ENCODE peak calls at places on chromosomes 3 and 15, in eight cellular contexts. One of them, this sample, is unnamed.

GRCh38 chr3:10697918-10698317 is 118.1 kb upstream of the SLC6A11 start:
- ATAC-seq in A549: no peak
- ATAC-seq in heart left ventricle: no peak
- ATAC-seq in HepG2: no peak
- ATAC-seq in IMR-90: no peak
- ATAC-seq in right lobe of liver: no peak
- ATAC-seq in body of pancreas: no peak
- ATAC-seq in HCT116: peak; percentile 53
- ATAC-seq in this sample: no peak

GRCh38 chr15:39432007-39432406 is 148.9 kb upstream of the THBS1 start:
- ATAC-seq in body of pancreas: no peak
- ATAC-seq in HepG2: no peak
- ATAC-seq in right lobe of liver: no peak
- ATAC-seq in IMR-90: no peak
- ATAC-seq in heart left ventricle: no peak
- ATAC-seq in A549: no peak
- ATAC-seq in HCT116: no peak
- ATAC-seq in this sample: no peak

GRCh38 chr15:68817304-68818087 is 3.2 kb downstream of the ANP32A start:
- ATAC-seq in A549: peak; percentile 15
- ATAC-seq in heart left ventricle: peak; percentile 17
- ATAC-seq in HepG2: peak; percentile 19
- ATAC-seq in IMR-90: peak; percentile 7
- ATAC-seq in body of pancreas: peak; percentile 46
- ATAC-seq in HCT116: peak; percentile 31
- ATAC-seq in right lobe of liver: peak; percentile 29
- ATAC-seq in this sample: peak; percentile 19

GRCh38 chr3:10957976-10958749 is 34.4 kb upstream of the SLC6A1 start:
- ATAC-seq in HCT116: peak; percentile 25
- ATAC-seq in IMR-90: no peak
- ATAC-seq in A549: no peak
- ATAC-seq in body of pancreas: no peak
- ATAC-seq in HepG2: no peak
- ATAC-seq in right lobe of liver: no peak
- ATAC-seq in heart left ventricle: peak; percentile 6
- ATAC-seq in this sample: no peak

GRCh38 chr3:71397046-71397445 is 186.5 kb downstream of the FOXP1 start:
- ATAC-seq in A549: no peak
- ATAC-seq in heart left ventricle: no peak
- ATAC-seq in HCT116: no peak
- ATAC-seq in IMR-90: peak; percentile 40
- ATAC-seq in body of pancreas: peak; percentile 66
- ATAC-seq in HepG2: peak; percentile 31
- ATAC-seq in right lobe of liver: peak; percentile 49
- ATAC-seq in this sample: no peak

GRCh38 chr3:113254171-113254947 is 43.0 kb downstream of the BOC start:
- ATAC-seq in HCT116: no peak
- ATAC-seq in body of pancreas: no peak
- ATAC-seq in heart left ventricle: peak; percentile 23
- ATAC-seq in A549: no peak
- ATAC-seq in right lobe of liver: no peak
- ATAC-seq in HepG2: no peak
- ATAC-seq in IMR-90: no peak
- ATAC-seq in this sample: peak; percentile 16

GRCh38 chr3:141243295-141243707 is 11.7 kb downstream of the PXYLP1 start:
- ATAC-seq in IMR-90: peak; percentile 62
- ATAC-seq in HCT116: no peak
- ATAC-seq in heart left ventricle: no peak
- ATAC-seq in right lobe of liver: no peak
- ATAC-seq in A549: no peak
- ATAC-seq in HepG2: no peak
- ATAC-seq in body of pancreas: no peak
- ATAC-seq in this sample: no peak

GRCh38 chr3:38334656-38335055 is 11.9 kb upstream of the XYLB start:
- ATAC-seq in IMR-90: peak; percentile 97
- ATAC-seq in heart left ventricle: no peak
- ATAC-seq in A549: peak; percentile 49
- ATAC-seq in body of pancreas: no peak
- ATAC-seq in HepG2: peak; percentile 67
- ATAC-seq in right lobe of liver: peak; percentile 29
- ATAC-seq in HCT116: no peak
- ATAC-seq in this sample: no peak

GRCh38 chr3:61707492-61707891 is 146.1 kb downstream of the PTPRG start:
- ATAC-seq in HepG2: no peak
- ATAC-seq in IMR-90: no peak
- ATAC-seq in A549: no peak
- ATAC-seq in HCT116: no peak
- ATAC-seq in right lobe of liver: no peak
- ATAC-seq in heart left ventricle: no peak
- ATAC-seq in body of pancreas: no peak
- ATAC-seq in this sample: no peak

GRCh38 chr15:75989875-75990274 is 22.3 kb downstream of the NRG4 start:
- ATAC-seq in right lobe of liver: no peak
- ATAC-seq in A549: no peak
- ATAC-seq in body of pancreas: peak; percentile 33
- ATAC-seq in HCT116: no peak
- ATAC-seq in IMR-90: no peak
- ATAC-seq in heart left ventricle: no peak
- ATAC-seq in HepG2: no peak
- ATAC-seq in this sample: no peak

GRCh38 chr3:56881035-56881575 is 79.4 kb upstream of the ARHGEF3 start:
- ATAC-seq in right lobe of liver: no peak
- ATAC-seq in A549: no peak
- ATAC-seq in heart left ventricle: no peak
- ATAC-seq in body of pancreas: no peak
- ATAC-seq in HepG2: no peak
- ATAC-seq in IMR-90: no peak
- ATAC-seq in HCT116: peak; percentile 70
- ATAC-seq in this sample: no peak

GRCh38 chr3:49296781-49297420 is 19.9 kb upstream of the C3orf62 start:
- ATAC-seq in body of pancreas: no peak
- ATAC-seq in A549: no peak
- ATAC-seq in IMR-90: peak; percentile 15
- ATAC-seq in HCT116: no peak
- ATAC-seq in heart left ventricle: peak; percentile 77
- ATAC-seq in right lobe of liver: peak; percentile 56
- ATAC-seq in HepG2: no peak
- ATAC-seq in this sample: peak; percentile 69

GRCh38 chr3:152505926-152506325 is 237.2 kb downstream of the MBNL1 start:
- ATAC-seq in A549: no peak
- ATAC-seq in right lobe of liver: no peak
- ATAC-seq in HCT116: no peak
- ATAC-seq in heart left ventricle: no peak
- ATAC-seq in body of pancreas: no peak
- ATAC-seq in HepG2: no peak
- ATAC-seq in IMR-90: no peak
- ATAC-seq in this sample: no peak

GRCh38 chr15:52559022-52559421 is 9.8 kb downstream of the ARPP19 start:
- ATAC-seq in HCT116: no peak
- ATAC-seq in A549: no peak
- ATAC-seq in right lobe of liver: no peak
- ATAC-seq in body of pancreas: no peak
- ATAC-seq in heart left ventricle: no peak
- ATAC-seq in HepG2: no peak
- ATAC-seq in IMR-90: no peak
- ATAC-seq in this sample: no peak

GRCh38 chr15:48131324-48131723 is 10.5 kb downstream of the SLC24A5 start:
- ATAC-seq in body of pancreas: no peak
- ATAC-seq in A549: no peak
- ATAC-seq in IMR-90: no peak
- ATAC-seq in HCT116: no peak
- ATAC-seq in right lobe of liver: no peak
- ATAC-seq in HepG2: no peak
- ATAC-seq in heart left ventricle: no peak
- ATAC-seq in this sample: no peak

GRCh38 chr3:69096299-69096698 is 11.6 kb downstream of the ARL6IP5 start:
- ATAC-seq in right lobe of liver: no peak
- ATAC-seq in HepG2: no peak
- ATAC-seq in A549: no peak
- ATAC-seq in HCT116: no peak
- ATAC-seq in body of pancreas: no peak
- ATAC-seq in IMR-90: no peak
- ATAC-seq in heart left ventricle: no peak
- ATAC-seq in this sample: no peak

GRCh38 chr3:31704651-31705179 is 172.0 kb downstream of the STT3B start:
- ATAC-seq in heart left ventricle: peak; percentile 37
- ATAC-seq in HCT116: peak; percentile 99
- ATAC-seq in body of pancreas: peak; percentile 89
- ATAC-seq in A549: peak; percentile 81
- ATAC-seq in IMR-90: peak; percentile 87
- ATAC-seq in HepG2: no peak
- ATAC-seq in right lobe of liver: peak; percentile 97
- ATAC-seq in this sample: no peak

GRCh38 chr15:34795267-34796081 is at the start of gene ACTC1:
- ATAC-seq in A549: peak; percentile 87
- ATAC-seq in IMR-90: peak; percentile 95
- ATAC-seq in body of pancreas: peak; percentile 84
- ATAC-seq in HepG2: peak; percentile 97
- ATAC-seq in HCT116: no peak
- ATAC-seq in right lobe of liver: peak; percentile 81
- ATAC-seq in heart left ventricle: peak; percentile 29
- ATAC-seq in this sample: peak; percentile 87

GRCh38 chr15:64267331-64267973 is 88.5 kb downstream of the CSNK1G1 start:
- ATAC-seq in body of pancreas: no peak
- ATAC-seq in A549: no peak
- ATAC-seq in heart left ventricle: no peak
- ATAC-seq in IMR-90: no peak
- ATAC-seq in HCT116: no peak
- ATAC-seq in right lobe of liver: no peak
- ATAC-seq in HepG2: no peak
- ATAC-seq in this sample: no peak

DNA sequence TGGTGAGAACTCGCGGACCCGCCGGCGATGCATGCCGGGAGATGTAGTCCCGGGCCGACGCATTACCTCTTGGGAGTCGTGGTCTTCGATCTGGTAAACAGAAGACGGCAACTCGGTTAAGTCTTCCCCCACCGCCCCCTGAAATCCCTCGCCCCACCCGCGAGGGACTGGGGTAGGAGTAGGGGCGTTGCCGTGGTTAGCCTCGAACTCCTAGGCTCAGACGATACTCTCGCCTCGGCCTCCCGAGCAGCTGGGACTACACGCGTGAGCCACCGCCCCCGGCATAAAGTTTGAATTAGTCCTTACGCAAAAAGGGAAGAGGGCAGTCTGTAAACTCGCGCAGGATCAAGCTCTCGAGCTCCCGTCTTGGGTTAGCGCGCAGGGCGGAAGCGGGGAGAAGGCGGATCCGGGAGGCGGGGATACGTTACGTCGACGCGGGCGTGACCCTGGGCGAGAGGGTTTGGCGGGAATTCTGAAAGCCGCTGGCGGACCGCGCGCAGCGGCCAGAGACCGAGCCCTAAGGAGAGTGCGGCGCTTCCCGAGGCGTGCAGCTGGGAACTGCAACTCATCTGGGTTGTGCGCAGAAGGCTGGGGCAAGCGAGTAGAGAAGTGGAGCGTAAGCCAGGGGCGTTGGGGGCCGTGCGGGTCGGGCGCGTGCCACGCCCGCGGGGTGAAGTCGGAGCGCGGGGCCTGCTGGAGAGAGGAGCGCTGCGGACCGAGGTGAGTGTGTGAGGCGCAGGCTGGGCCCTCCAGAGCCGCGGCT is at the start of gene RAD51:
- ATAC-seq in heart left ventricle: peak; percentile 97
- ATAC-seq in body of pancreas: peak; percentile 95
- ATAC-seq in IMR-90: peak; percentile 97
- ATAC-seq in HepG2: peak; percentile 91
- ATAC-seq in A549: peak; percentile 97
- ATAC-seq in right lobe of liver: peak; percentile 97
- ATAC-seq in HCT116: peak; percentile 94
- ATAC-seq in this sample: peak; percentile 98
- TF ChIP-seq POLR2A in heart left ventricle: peak; percentile 74
- TF ChIP-seq POLR2A in body of pancreas: peak; percentile 82
- TF ChIP-seq POLR2A in IMR-90: peak; percentile 80
- TF ChIP-seq POLR2A in HepG2: peak; percentile 76
- TF ChIP-seq POLR2A in A549: peak; percentile 47
- TF ChIP-seq POLR2A in right lobe of liver: peak; percentile 65
- TF ChIP-seq POLR2A in HCT116: peak; percentile 65
- TF ChIP-seq POLR2A in this sample: peak; percentile 54

GRCh38 chr3:120417272-120417911 is 33.4 kb downstream of the FSTL1 start:
- ATAC-seq in heart left ventricle: peak; percentile 34
- ATAC-seq in IMR-90: peak; percentile 90
- ATAC-seq in HCT116: peak; percentile 91
- ATAC-seq in body of pancreas: peak; percentile 99
- ATAC-seq in A549: peak; percentile 92
- ATAC-seq in right lobe of liver: peak; percentile 97
- ATAC-seq in HepG2: peak; percentile 95
- ATAC-seq in this sample: peak; percentile 91
- TF ChIP-seq POLR2A in heart left ventricle: peak; percentile 48
- TF ChIP-seq POLR2A in IMR-90: no peak
- TF ChIP-seq POLR2A in HCT116: no peak
- TF ChIP-seq POLR2A in body of pancreas: peak; percentile 32
- TF ChIP-seq POLR2A in A549: no peak
- TF ChIP-seq POLR2A in right lobe of liver: no peak
- TF ChIP-seq POLR2A in HepG2: no peak
- TF ChIP-seq POLR2A in this sample: no peak

DNA sequence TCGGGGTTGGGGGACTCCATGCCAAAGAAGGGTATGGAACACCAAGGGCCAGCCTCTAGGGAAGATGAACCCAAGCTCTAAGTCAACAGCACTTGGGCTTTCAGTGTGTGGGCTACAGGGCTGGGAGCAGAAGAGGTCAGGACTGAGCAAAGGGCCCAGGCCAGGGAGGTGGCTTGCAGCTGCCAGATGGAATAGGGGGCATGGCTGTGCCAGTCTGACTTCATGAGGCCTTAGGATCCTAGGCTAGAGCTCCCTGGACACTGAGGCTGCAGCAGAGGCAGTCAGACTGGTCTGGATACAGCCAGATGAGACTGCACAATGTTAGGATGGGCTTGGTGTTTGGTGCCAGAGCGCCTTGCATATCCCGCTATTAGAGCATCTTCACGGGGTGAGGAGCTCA is 3.8 kb downstream of the RASGRF1 start:
- ATAC-seq in IMR-90: no peak
- ATAC-seq in HCT116: no peak
- ATAC-seq in A549: no peak
- ATAC-seq in HepG2: no peak
- ATAC-seq in body of pancreas: no peak
- ATAC-seq in right lobe of liver: no peak
- ATAC-seq in heart left ventricle: no peak
- ATAC-seq in this sample: no peak
- TF ChIP-seq POLR2A in IMR-90: no peak
- TF ChIP-seq POLR2A in HCT116: no peak
- TF ChIP-seq POLR2A in A549: no peak
- TF ChIP-seq POLR2A in HepG2: no peak
- TF ChIP-seq POLR2A in body of pancreas: no peak
- TF ChIP-seq POLR2A in right lobe of liver: no peak
- TF ChIP-seq POLR2A in heart left ventricle: no peak
- TF ChIP-seq POLR2A in this sample: no peak

DNA sequence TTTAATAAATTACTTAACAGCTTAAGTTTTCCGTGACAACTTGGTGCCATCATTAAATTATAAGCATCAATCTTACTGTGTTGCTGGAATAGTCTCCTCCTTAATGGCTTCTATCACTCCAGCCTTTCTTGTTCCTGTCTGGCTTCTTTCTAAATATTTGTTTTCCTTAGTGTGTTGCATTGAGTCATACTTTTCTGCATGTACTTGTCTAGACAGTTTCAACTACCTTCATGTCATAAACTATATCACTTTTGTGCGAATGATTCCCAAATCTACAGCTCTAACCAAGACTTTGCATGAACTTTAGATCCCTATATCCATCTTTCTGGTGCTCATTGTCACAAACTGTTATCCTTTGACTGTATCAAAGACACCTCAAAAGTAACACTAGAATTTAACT is 78.4 kb downstream of the AKAP13 start:
- ATAC-seq in body of pancreas: no peak
- ATAC-seq in A549: peak; percentile 72
- ATAC-seq in heart left ventricle: no peak
- ATAC-seq in right lobe of liver: no peak
- ATAC-seq in HepG2: no peak
- ATAC-seq in HCT116: peak; percentile 25
- ATAC-seq in IMR-90: no peak
- ATAC-seq in this sample: no peak
- TF ChIP-seq POLR2A in body of pancreas: no peak
- TF ChIP-seq POLR2A in A549: no peak
- TF ChIP-seq POLR2A in heart left ventricle: no peak
- TF ChIP-seq POLR2A in right lobe of liver: no peak
- TF ChIP-seq POLR2A in HepG2: no peak
- TF ChIP-seq POLR2A in HCT116: no peak
- TF ChIP-seq POLR2A in IMR-90: no peak
- TF ChIP-seq POLR2A in this sample: no peak